ENCODE peak calls at places on chromosomes 4 and X, in ten cellular contexts. U, P, O, X, R, I, E, Y, S and H are unnamed samples.

GRCh38 chrX:154000051-154000450 is 19.7 kb downstream of the IRAK1 start:
- DNase-seq in U (no peak), P (no peak), O (no peak), X (no peak), R (no peak), I (no peak), E (no peak), Y (no peak), S (peak; percentile 12), H (no peak)

GRCh38 chr4:78560296-78560963 is 8.9 kb downstream of the ANXA3 start:
- DNase-seq in U (no peak), P (no peak), O (no peak), X (no peak), R (no peak), I (no peak), E (no peak), Y (peak; percentile 75), S (no peak), H (peak; percentile 64)

GRCh38 chr4:99323761-99324160 is 2.6 kb upstream of the ADH1B start:
- DNase-seq in U (no peak), P (no peak), O (no peak), X (no peak), R (peak; percentile 23), I (no peak), E (no peak), Y (no peak), S (no peak), H (no peak)

GRCh38 chr4:145618210-145618911 is 824 bp upstream of the MMAA start:
- DNase-seq in U (no peak), P (no peak), O (peak; percentile 14), X (peak; percentile 29), R (no peak), I (no peak), E (no peak), Y (no peak), S (no peak), H (no peak)

GRCh38 chrX:140509468-140510305 is 4.8 kb upstream of the SOX3 start:
- DNase-seq in U (no peak), P (no peak), O (no peak), X (no peak), R (no peak), I (no peak), E (no peak), Y (no peak), S (peak; percentile 37), H (no peak)

GRCh38 chrX:138020941-138021340 is 455.0 kb downstream of the ZIC3 start:
- DNase-seq in U (no peak), P (no peak), O (no peak), X (no peak), R (no peak), I (no peak), E (no peak), Y (no peak), S (no peak), H (no peak)

GRCh38 chr4:99715286-99715685 is 57.7 kb upstream of the C4orf54 start:
- DNase-seq in U (no peak), P (no peak), O (no peak), X (no peak), R (no peak), I (no peak), E (no peak), Y (peak; percentile 64), S (no peak), H (no peak)

GRCh38 chrX:153739754-153740486 is 15.3 kb downstream of the ABCD1 start:
- DNase-seq in U (no peak), P (no peak), O (no peak), X (no peak), R (no peak), I (no peak), E (no peak), Y (peak; percentile 60), S (peak; percentile 8), H (no peak)

GRCh38 chr4:40915318-40916217 is 165.8 kb downstream of the NSUN7 start:
- DNase-seq in U (no peak), P (no peak), O (no peak), X (no peak), R (no peak), I (no peak), E (no peak), Y (no peak), S (no peak), H (no peak)

DNA sequence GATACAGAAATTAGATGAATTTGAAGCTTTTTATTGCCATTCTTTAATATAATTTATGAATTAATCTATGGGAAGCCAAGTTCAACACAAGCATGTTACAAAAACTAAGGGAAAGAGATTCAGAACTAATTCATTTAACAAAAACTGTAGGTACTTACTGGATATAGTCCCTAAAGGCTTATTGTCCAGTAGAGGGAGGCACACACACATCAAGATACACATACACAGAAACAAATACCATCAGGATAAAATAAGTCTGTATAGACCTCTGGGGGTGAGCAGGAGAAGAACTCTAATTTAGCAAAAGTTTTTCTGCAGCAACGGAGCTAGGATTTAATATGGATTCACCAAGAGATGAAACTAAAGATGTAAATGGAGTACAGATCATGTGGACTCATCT is 83.0 kb upstream of the IL13RA1 start:
- DNase-seq in U (no peak), P (no peak), O (no peak), X (no peak), R (no peak), I (no peak), E (no peak), Y (peak; percentile 23), S (no peak), H (no peak)
- H3K36me3 ChIP-seq in U (no peaks in the 10 kb centered on the region), P (peaks cover 4% of the 10 kb centered on the region), O (peaks cover 57% of the 10 kb centered on the region), X (no peaks in the 10 kb centered on the region), R (no peaks in the 10 kb centered on the region), I (no peaks in the 10 kb centered on the region), E (no peaks in the 10 kb centered on the region), Y (no peaks in the 10 kb centered on the region), S (no peaks in the 10 kb centered on the region), H (no peaks in the 10 kb centered on the region)

DNA sequence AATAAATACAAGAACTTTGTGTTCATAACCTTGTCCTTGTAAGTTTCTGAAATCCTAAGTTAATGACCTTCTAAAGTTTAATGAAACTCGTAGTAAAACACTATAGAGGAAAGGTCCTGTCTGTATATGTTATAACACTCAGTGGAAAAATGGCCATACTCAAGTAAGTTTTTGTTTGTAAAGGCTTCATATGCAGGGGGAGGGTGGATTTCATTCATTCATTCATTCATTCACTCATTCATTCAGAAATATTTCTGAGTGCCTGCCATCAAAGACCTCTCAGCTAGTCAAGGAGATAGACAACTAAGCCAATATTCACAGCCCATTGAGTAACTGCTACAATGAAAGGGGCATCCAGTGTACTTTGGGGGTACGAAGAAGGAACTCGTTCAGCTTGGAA is 6.9 kb upstream of the TMEM156 start:
- DNase-seq in U (no peak), P (no peak), O (no peak), X (no peak), R (no peak), I (no peak), E (no peak), Y (no peak), S (no peak), H (no peak)
- H3K27ac ChIP-seq in U (no peak overlapping the region), P (no peak overlapping the region), O (no peak overlapping the region), X (no peak overlapping the region), R (no peak overlapping the region), I (no peak overlapping the region), E (no peak overlapping the region), Y (no peak overlapping the region), S (no peak overlapping the region), H (peak overlapping the region; percentile 99)

DNA sequence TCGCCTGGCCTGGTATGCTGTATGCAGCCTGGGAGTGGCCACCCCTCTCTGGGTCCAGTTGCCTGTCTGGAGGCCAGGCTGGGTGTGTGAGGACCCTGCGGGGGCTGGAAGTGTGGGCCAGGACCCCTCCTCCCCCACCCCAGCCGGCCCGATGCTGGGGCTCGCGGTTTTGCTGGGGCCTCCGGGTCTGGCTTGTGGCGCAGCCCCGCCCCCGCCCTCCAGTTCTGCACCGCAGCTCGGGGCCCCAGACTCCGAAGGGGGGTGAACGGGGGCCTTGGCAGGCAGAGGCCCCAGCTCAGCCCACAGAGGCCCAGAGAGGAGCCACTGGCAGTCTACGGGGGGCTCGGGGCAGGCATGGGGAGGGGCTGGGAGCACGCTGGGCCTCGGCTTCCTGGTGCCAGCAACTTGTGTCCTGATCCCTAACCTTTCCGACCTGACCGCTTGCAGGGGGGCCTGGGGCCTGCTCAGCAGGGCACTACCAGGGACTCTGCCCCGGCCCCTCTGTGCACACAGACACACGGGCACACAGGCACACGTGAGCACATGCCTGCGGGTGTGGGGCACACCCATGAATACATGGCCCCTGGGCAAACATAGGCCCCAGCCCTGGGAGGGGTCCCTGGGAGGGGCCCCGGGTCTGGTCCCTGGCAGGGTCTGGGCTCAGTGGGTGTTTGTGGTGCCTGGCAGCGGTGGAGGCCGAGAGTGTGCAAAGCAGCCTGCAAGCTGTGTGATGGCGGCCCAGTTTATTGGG is 21.4 kb upstream of the FGFR3 start:
- DNase-seq in U (no peak), P (no peak), O (no peak), X (no peak), R (no peak), I (no peak), E (no peak), Y (no peak), S (no peak), H (no peak)
- H3K4me1 ChIP-seq in U (peaks cover 8% of the 10 kb centered on the region), P (peaks cover 3% of the 10 kb centered on the region), O (peaks cover 3% of the 10 kb centered on the region), X (no peaks in the 10 kb centered on the region), R (peaks cover 83% of the 10 kb centered on the region), I (peaks cover 7% of the 10 kb centered on the region), E (peaks cover 71% of the 10 kb centered on the region), Y (peaks cover 11% of the 10 kb centered on the region), S (peaks cover 12% of the 10 kb centered on the region), H (no peaks in the 10 kb centered on the region)

GRCh38 chrX:47174846-47175587 is 18.6 kb upstream of the UBA1 start:
- DNase-seq in U (peak; percentile 10), P (no peak), O (no peak), X (no peak), R (no peak), I (no peak), E (no peak), Y (no peak), S (no peak), H (no peak)

GRCh38 chrX:47177079-47177478 is 16.6 kb upstream of the UBA1 start:
- DNase-seq in U (no peak), P (no peak), O (no peak), X (no peak), R (no peak), I (no peak), E (no peak), Y (no peak), S (no peak), H (no peak)

GRCh38 chrX:47175588-47175980 is 18.0 kb upstream of the UBA1 start:
- DNase-seq in U (peak; percentile 9), P (no peak), O (no peak), X (no peak), R (no peak), I (no peak), E (no peak), Y (no peak), S (no peak), H (no peak)

GRCh38 chrX:47174376-47174775 is 19.3 kb upstream of the UBA1 start:
- DNase-seq in U (no peak), P (no peak), O (no peak), X (no peak), R (no peak), I (no peak), E (no peak), Y (no peak), S (no peak), H (no peak)

DNA sequence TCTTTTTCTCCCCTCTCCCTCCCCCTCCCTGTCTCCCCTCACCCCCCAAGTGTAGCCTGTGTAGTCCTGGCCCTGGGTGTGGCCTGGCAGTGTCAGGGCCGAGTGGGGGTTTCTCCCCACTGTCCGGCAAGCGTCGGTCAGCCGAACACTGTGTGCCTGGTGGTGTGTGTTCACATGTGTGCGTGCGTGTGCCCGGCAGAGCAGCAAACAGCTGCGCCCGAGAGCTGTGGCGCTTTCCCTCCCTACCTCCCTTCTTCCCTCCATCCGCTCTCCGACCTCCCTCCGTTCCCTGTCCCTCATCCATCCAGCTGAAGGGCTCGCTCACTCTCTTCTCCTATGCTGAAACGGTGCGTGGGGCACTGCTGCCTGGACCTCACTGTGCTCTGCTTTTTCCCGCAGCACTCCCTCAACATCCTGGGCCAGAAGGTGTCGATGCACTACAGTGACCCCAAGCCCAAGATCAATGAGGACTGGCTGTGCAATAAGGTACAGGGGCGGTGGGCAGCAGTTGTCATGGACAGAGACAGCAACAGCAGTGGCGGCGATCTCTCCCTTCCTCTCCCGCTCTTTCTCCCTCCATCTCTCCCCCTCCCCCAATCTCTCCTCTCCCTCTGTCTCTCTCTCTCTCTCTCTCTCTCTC is 17.4 kb upstream of the UBA1 start:
- DNase-seq in U (peak; percentile 3), P (no peak), O (no peak), X (no peak), R (no peak), I (no peak), E (no peak), Y (no peak), S (no peak), H (no peak)
- H3K36me3 ChIP-seq in U (no peaks in the 10 kb centered on the region), P (peaks cover 34% of the 10 kb centered on the region), O (peaks cover 91% of the 10 kb centered on the region), X (no peaks in the 10 kb centered on the region), R (no peaks in the 10 kb centered on the region), I (peaks cover 40% of the 10 kb centered on the region), E (peaks cover 95% of the 10 kb centered on the region), Y (peaks cover 4% of the 10 kb centered on the region), S (peaks cover 3% of the 10 kb centered on the region), H (peaks cover 29% of the 10 kb centered on the region)